ENCODE peak calls at places on chromosome 1, in five cellular contexts. B is AG04450, Q is endothelial cell, C is hypothalamus, E is non-pigmented ciliary epithelial cell. V is an unnamed sample.
A peak's percentile ranks its signal among the peaks of the same experiment; 100 is the strongest.

GRCh38 chr1:23456226-23456625 is 27.8 kb downstream of the ASAP3 start:
- DNase-seq in Q (no peak), B (no peak), C (no peak), E (no peak), V (no peak)

GRCh38 chr1:29991025-29991424 is 732.4 kb downstream of the MATN1 start:
- DNase-seq in C (no peak), Q (no peak), E (no peak), B (no peak), V (no peak)

GRCh38 chr1:25520446-25521061 is 22.9 kb upstream of the LDLRAP1 start:
- DNase-seq in B (peak; percentile 39), C (peak; percentile 25), Q (peak; percentile 61), E (no peak), V (peak; percentile 39)

GRCh38 chr1:206979379-206980043 is 9.3 kb upstream of the FCAMR start:
- DNase-seq in C (no peak), Q (peak; percentile 11), E (no peak), B (no peak), V (peak; percentile 3)

GRCh38 chr1:97726386-97726785 is 194.4 kb downstream of the DPYD start:
- DNase-seq in C (no peak), B (no peak), Q (no peak), E (no peak), V (no peak)

GRCh38 chr1:29416267-29416666 is 179.9 kb downstream of the PTPRU start:
- DNase-seq in E (no peak), Q (no peak), C (no peak), B (no peak), V (no peak)

GRCh38 chr1:203519053-203519770 is 25.3 kb downstream of the OPTC start:
- DNase-seq in E (no peak), C (no peak), Q (no peak), B (no peak), V (no peak)

GRCh38 chr1:80448081-80448480 is 1352.7 kb upstream of the ADGRL2 start:
- DNase-seq in B (no peak), Q (no peak), E (no peak), C (no peak), V (no peak)

GRCh38 chr1:60615661-60616060 is 466.7 kb upstream of the NFIA start:
- DNase-seq in E (no peak), C (no peak), Q (no peak), B (no peak), V (no peak)

GRCh38 chr1:87155648-87156047 is 173.0 kb upstream of the LMO4 start:
- DNase-seq in C (no peak), Q (no peak), B (no peak), E (no peak), V (no peak)

GRCh38 chr1:226063362-226064167 is 1.0 kb downstream of the H3-3A start:
- DNase-seq in B (no peak), C (peak; percentile 38), Q (peak; percentile 46), E (no peak), V (no peak)

GRCh38 chr1:3467096-3468036 is 12.9 kb downstream of the ARHGEF16 start:
- DNase-seq in C (no peak), B (no peak), E (no peak), Q (no peak), V (no peak)

GRCh38 chr1:119982006-119982405 is 85.7 kb upstream of the ADAM30 start:
- DNase-seq in Q (no peak), C (no peak), E (no peak), B (no peak), V (peak; percentile 41)

GRCh38 chr1:228316589-228317387 is 89.8 kb downstream of the TRIM11 start:
- DNase-seq in C (no peak), B (no peak), Q (no peak), E (no peak), V (no peak)